ENCODE peak calls at places on chromosomes 6 and 20, in seven cellular contexts. B is ovary, Z is mesendoderm, R is tibial nerve, S is sigmoid colon, O is lung, Y is suprapubic skin. H is an unnamed sample.

GRCh38 chr6:155850408-155850841 is 394.8 kb upstream of the NOX3 start:
- DNase-seq in R (no peak), B (no peak), S (no peak), O (no peak), Z (no peak), Y (no peak), H (no peak)

GRCh38 chr20:38324159-38324558 is 20.2 kb downstream of the BPI start:
- DNase-seq in O (no peak), S (no peak), B (no peak), Z (no peak), R (no peak), Y (no peak), H (no peak)

GRCh38 chr20:35515949-35516645 is 13.4 kb downstream of the C20orf173 start:
- DNase-seq in Z (no peak), B (no peak), O (no peak), R (no peak), Y (no peak), S (no peak), H (no peak)

GRCh38 chr6:170137911-170138910 is 152.7 kb downstream of the DLL1 start:
- DNase-seq in S (peak; percentile 56), O (no peak), R (no peak), B (no peak), Z (no peak), Y (peak; percentile 53), H (no peak)

GRCh38 chr6:144153971-144154370 is 3.7 kb downstream of the STX11 start:
- DNase-seq in S (no peak), B (no peak), Y (no peak), O (no peak), R (no peak), Z (no peak), H (no peak)

GRCh38 chr6:120056085-120056484 is 706.5 kb upstream of the MAN1A1 start:
- DNase-seq in O (no peak), B (no peak), S (no peak), Y (no peak), Z (peak; percentile 78), R (no peak), H (no peak)

GRCh38 chr20:2387180-2387577 is 6.5 kb downstream of the TGM6 start:
- DNase-seq in B (no peak), O (no peak), Y (no peak), Z (peak; percentile 74), R (no peak), S (no peak), H (no peak)

GRCh38 chr20:23668477-23668951 is 20.3 kb downstream of the CST4 start:
- DNase-seq in Y (no peak), O (peak; percentile 66), B (peak; percentile 30), R (peak; percentile 75), S (peak; percentile 74), Z (peak; percentile 79), H (peak; percentile 14)

GRCh38 chr6:105675715-105676397 is 273.0 kb upstream of the PREP start:
- DNase-seq in Y (no peak), S (no peak), O (no peak), Z (no peak), R (no peak), B (no peak), H (no peak)

GRCh38 chr20:59333260-59333845 is 32.9 kb downstream of the EDN3 start:
- DNase-seq in R (no peak), B (no peak), Z (no peak), Y (no peak), S (no peak), O (no peak), H (no peak)

GRCh38 chr20:59335401-59335800 is 35.0 kb downstream of the EDN3 start:
- DNase-seq in S (no peak), B (no peak), Y (no peak), R (no peak), Z (no peak), O (no peak), H (no peak)

GRCh38 chr20:59334616-59335300 is 34.3 kb downstream of the EDN3 start:
- DNase-seq in Y (no peak), O (no peak), S (no peak), B (no peak), Z (no peak), R (no peak), H (no peak)

GRCh38 chr20:59333928-59334327 is 33.5 kb downstream of the EDN3 start:
- DNase-seq in R (no peak), O (no peak), B (no peak), S (no peak), Y (no peak), Z (no peak), H (no peak)

DNA sequence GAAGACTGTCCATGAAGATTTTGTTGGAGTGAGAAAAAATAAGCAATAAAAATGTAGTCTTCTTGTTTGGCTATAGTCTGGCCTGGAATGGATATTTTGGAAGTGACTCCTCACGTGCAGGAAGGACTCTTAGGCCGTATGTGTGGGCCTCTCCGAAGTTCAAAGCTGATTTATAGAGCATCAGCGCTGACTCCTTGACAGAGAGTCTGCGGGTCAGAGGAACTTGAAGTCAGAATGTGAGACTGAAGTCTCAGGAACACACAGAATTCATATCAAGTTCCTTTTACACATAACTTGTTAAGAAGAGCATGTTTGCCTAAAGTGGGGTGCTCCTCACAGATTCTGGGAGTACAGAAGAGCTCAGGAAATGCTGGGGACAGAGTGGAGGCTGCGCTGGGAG is 36.1 kb downstream of the EDN3 start:
- DNase-seq in Z (no peak), O (no peak), S (no peak), B (no peak), Y (no peak), R (no peak), H (no peak)
- H3K27ac ChIP-seq in Z (no peak overlapping the region), O (no peak overlapping the region), S (no peak overlapping the region), B (no peak overlapping the region), Y (no peak overlapping the region), R (no peak overlapping the region), H (no peak overlapping the region)

GRCh38 chr6:12260458-12261041 is 29.6 kb upstream of the EDN1 start:
- DNase-seq in O (no peak), S (no peak), Y (no peak), Z (no peak), B (no peak), R (no peak), H (no peak)

GRCh38 chr6:12262236-12263061 is 27.7 kb upstream of the EDN1 start:
- DNase-seq in S (no peak), B (peak; percentile 18), O (no peak), Y (no peak), R (no peak), Z (no peak), H (no peak)

GRCh38 chr6:12263403-12263802 is 26.8 kb upstream of the EDN1 start:
- DNase-seq in Z (no peak), Y (no peak), S (no peak), R (no peak), B (no peak), O (no peak), H (no peak)

GRCh38 chr6:12258591-12258990 is 31.6 kb upstream of the EDN1 start:
- DNase-seq in O (no peak), B (no peak), S (no peak), Z (peak; percentile 55), R (no peak), Y (no peak), H (no peak)

DNA sequence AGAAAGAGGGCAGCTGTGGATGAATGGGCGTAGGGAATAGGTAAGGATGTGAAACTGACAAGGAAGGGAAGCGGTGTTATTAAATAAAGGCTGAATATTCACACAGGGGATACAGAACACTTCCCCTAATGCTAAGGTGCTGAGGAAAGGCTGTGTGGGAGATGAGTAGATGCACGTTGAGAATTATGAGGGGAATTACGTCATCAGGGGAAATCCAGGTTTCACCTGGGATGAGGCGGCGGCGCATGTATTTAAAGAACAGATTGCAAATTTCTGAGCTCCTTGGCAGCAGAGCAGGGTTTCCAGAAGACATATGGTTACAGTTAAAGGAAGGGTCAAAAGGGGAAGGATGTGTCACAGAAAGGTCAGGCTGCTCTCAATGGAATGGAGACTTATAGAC is 28.7 kb upstream of the EDN1 start:
- DNase-seq in R (no peak), B (no peak), S (no peak), Z (no peak), O (no peak), Y (no peak), H (no peak)
- H3K27ac ChIP-seq in R (no peak overlapping the region), B (no peak overlapping the region), S (no peak overlapping the region), Z (no peak overlapping the region), O (no peak overlapping the region), Y (no peak overlapping the region), H (no peak overlapping the region)

GRCh38 chr6:84836366-84836765 is 72.0 kb upstream of the TBX18 start:
- DNase-seq in B (no peak), Y (no peak), Z (no peak), O (no peak), R (no peak), S (no peak), H (no peak)
- H3K27ac ChIP-seq in B (no peak overlapping the region), Y (no peak overlapping the region), Z (no peak overlapping the region), O (no peak overlapping the region), R (no peak overlapping the region), S (no peak overlapping the region), H (no peak overlapping the region)

DNA sequence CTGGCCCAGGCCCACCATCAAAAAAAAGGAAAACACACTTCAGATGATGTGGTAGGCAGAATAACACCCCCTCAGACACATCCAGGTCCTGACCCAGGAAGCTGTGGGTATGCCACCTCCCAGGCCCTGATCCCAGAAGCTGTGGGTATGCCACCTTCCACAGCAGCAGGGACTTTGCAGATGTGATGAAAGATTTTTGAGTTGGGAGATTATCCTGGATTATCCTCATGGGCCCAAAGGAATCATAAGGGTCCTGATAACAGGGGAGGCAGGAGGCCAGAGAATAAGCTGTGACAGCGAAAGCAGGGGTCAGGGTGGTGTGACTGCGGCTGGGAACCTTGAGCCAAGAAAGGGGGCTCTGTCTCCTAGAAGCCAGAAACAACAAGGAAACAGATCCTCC is 55.0 kb downstream of the BMP7 start:
- DNase-seq in S (no peak), R (no peak), O (no peak), B (no peak), Y (no peak), Z (no peak), H (no peak)
- H3K27ac ChIP-seq in S (no peak overlapping the region), R (no peak overlapping the region), O (no peak overlapping the region), B (no peak overlapping the region), Y (no peak overlapping the region), Z (no peak overlapping the region), H (no peak overlapping the region)

H was measured in substantia nigra.